ENCODE peak calls at places on chromosomes 3 and 15, in five cellular contexts. U, X, S, Q and A are unnamed samples.

GRCh38 chr3:100425321-100425720 is 24.0 kb downstream of the LNP1 start:
- DNase-seq in U (no peak), X (no peak), S (no peak), Q (no peak), A (no peak)

GRCh38 chr3:150535204-150535603 is 11.1 kb downstream of the SERP1 start:
- DNase-seq in U (no peak), X (no peak), S (no peak), Q (no peak), A (no peak)

GRCh38 chr15:76577879-76578512 is 241.4 kb downstream of the ISL2 start:
- DNase-seq in U (no peak), X (no peak), S (no peak), Q (no peak), A (no peak)

GRCh38 chr3:42654331-42655201 is 1.1 kb downstream of the ZBTB47 start:
- DNase-seq in U (peak; percentile 89), X (peak; percentile 42), S (peak; percentile 44), Q (no peak), A (peak; percentile 71)

GRCh38 chr3:169660709-169661566 is 2.6 kb downstream of the MECOM start:
- DNase-seq in U (no peak), X (peak; percentile 59), S (peak; percentile 46), Q (no peak), A (no peak)

GRCh38 chr3:52490035-52490937 is 4.9 kb upstream of the STAB1 start:
- DNase-seq in U (no peak), X (no peak), S (no peak), Q (no peak), A (no peak)

GRCh38 chr15:62413786-62414185 is 248.7 kb upstream of the C2CD4B start:
- DNase-seq in U (no peak), X (no peak), S (no peak), Q (no peak), A (no peak)

GRCh38 chr15:65416845-65417416 is 5.8 kb downstream of the IGDCC4 start:
- DNase-seq in U (no peak), X (no peak), S (peak; percentile 33), Q (no peak), A (no peak)

GRCh38 chr3:128878556-128879124 is 780 bp upstream of the ACAD9 start:
- DNase-seq in U (no peak), X (no peak), S (peak; percentile 77), Q (no peak), A (peak; percentile 27)

GRCh38 chr3:35724106-35724505 is 84.8 kb downstream of the ARPP21 start:
- DNase-seq in U (no peak), X (no peak), S (no peak), Q (no peak), A (no peak)

GRCh38 chr15:57213783-57214366 is 162.4 kb upstream of the CGNL1 start:
- DNase-seq in U (no peak), X (no peak), S (peak; percentile 67), Q (peak; percentile 21), A (no peak)

GRCh38 chr15:55993111-55993803 is at the start of gene NEDD4:
- DNase-seq in U (peak; percentile 93), X (peak; percentile 79), S (peak; percentile 86), Q (peak; percentile 47), A (peak; percentile 85)

GRCh38 chr15:89116404-89116803 is 28.1 kb downstream of the ABHD2 start:
- DNase-seq in U (no peak), X (no peak), S (peak; percentile 55), Q (no peak), A (no peak)

GRCh38 chr3:164498917-164499316 is 579.4 kb downstream of the SI start:
- DNase-seq in U (no peak), X (no peak), S (no peak), Q (no peak), A (no peak)

GRCh38 chr15:63556736-63557135 is 40.5 kb upstream of the FBXL22 start:
- DNase-seq in U (no peak), X (no peak), S (no peak), Q (no peak), A (no peak)

GRCh38 chr3:37321260-37321852 is 147.0 kb upstream of the LRRFIP2 start:
- DNase-seq in U (no peak), X (no peak), S (no peak), Q (no peak), A (no peak)

GRCh38 chr3:29451901-29452300 is 171.0 kb downstream of the RBMS3 start:
- DNase-seq in U (no peak), X (no peak), S (no peak), Q (no peak), A (no peak)
- H3K4me1 ChIP-seq in U (peaks cover 15% of the 10 kb centered on the region), X (peaks cover 18% of the 10 kb centered on the region), S (peaks cover 8% of the 10 kb centered on the region), Q (no peaks in the 10 kb centered on the region), A (peaks cover 29% of the 10 kb centered on the region)

GRCh38 chr15:77695548-77695947 is 62.8 kb upstream of the LINGO1 start:
- DNase-seq in U (no peak), X (no peak), S (no peak), Q (no peak), A (no peak)
- H3K27ac ChIP-seq in U (no peak overlapping the region), X (no peak overlapping the region), S (no peak overlapping the region), Q (no peak overlapping the region), A (no peak overlapping the region)

DNA sequence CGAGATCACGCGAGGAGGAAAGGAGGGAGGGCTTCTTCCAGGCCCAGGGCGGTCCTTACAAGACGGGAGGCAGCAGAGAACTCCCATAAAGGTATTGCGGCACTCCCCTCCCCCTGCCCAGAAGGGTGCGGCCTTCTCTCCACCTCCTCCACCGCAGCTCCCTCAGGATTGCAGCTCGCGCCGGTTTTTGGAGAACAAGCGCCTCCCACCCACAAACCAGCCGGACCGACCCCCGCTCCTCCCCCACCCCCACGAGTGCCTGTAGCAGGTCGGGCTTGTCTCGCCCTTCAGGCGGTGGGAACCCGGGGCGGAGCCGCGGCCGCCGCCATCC is 1.1 kb upstream of the SETD5 start:
- DNase-seq in U (peak; percentile 95), X (peak; percentile 84), S (peak; percentile 96), Q (peak; percentile 93), A (peak; percentile 89)
- H3K4me1 ChIP-seq in U (peaks cover 47% of the 10 kb centered on the region), X (peaks cover 50% of the 10 kb centered on the region), S (peaks cover 4% of the 10 kb centered on the region), Q (peaks cover 19% of the 10 kb centered on the region), A (peaks cover 40% of the 10 kb centered on the region)

DNA sequence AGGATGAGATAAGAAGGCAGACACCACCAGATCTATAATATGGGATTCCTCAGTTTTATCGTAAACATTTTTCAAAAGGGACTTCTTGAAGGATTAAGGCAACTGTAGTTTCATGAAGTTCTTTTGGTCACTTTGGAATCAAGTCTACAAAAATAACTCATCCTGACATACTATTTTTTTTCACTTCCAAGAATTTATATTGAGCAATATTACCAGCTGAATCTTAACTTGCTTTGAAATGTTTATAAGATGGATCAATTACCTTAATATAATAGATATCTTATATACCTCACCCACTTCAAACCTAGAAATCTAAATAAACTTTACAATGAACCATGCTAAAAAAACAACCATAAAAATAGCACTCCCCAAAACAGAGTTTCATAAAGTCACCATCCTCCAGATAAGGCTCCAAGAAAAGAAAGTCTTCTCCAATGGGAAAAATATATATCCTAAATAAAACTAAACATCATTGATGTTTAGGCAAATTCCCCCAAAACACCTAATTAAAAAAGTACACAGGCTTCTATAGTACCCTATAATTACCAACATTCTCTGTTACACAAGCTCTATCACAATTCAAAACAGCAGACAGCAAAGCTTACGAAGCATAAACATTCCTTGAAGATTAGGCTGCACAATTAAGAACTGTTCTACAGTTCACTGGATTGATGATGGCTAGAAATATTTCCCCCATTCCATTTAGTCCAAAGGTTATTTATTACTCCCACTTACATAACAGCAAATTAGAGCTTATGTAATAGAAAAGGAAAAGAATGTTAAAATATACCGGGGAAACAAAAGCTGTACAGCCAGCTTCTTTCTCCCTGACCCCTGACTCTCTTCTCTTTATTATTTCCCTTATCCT is 49.6 kb downstream of the UACA start:
- DNase-seq in U (no peak), X (no peak), S (peak; percentile 34), Q (no peak), A (no peak)
- H3K27ac ChIP-seq in U (peak overlapping the region; percentile 72), X (peak overlapping the region; percentile 67), S (no peak overlapping the region), Q (no peak overlapping the region), A (peak overlapping the region; percentile 88)

GRCh38 chr3:105755121-105755886 is 113.5 kb downstream of the CBLB start:
- DNase-seq in U (no peak), X (no peak), S (no peak), Q (no peak), A (no peak)
- H3K4me1 ChIP-seq in U (no peaks in the 10 kb centered on the region), X (peaks cover 6% of the 10 kb centered on the region), S (no peaks in the 10 kb centered on the region), Q (no peaks in the 10 kb centered on the region), A (no peaks in the 10 kb centered on the region)